ENCODE peak calls at places on chromosomes 4 and X, in four cellular contexts. W is suprapubic skin, J is stomach, S is endothelial cell of umbilical vein. L is an unnamed sample.

GRCh38 chr4:175422331-175422730 is 389.7 kb downstream of the GPM6A start:
- DNase-seq in W (no peak), J (no peak), S (no peak), L (no peak)

GRCh38 chr4:145814246-145814645 is 124.4 kb downstream of the ZNF827 start:
- DNase-seq in W (no peak), J (no peak), S (no peak), L (no peak)

GRCh38 chr4:108370291-108370690 is 201.6 kb upstream of the LEF1 start:
- DNase-seq in W (no peak), J (no peak), S (no peak), L (no peak)

GRCh38 chr4:185142563-185142910 is 529 bp upstream of the SLC25A4 start:
- DNase-seq in W (no peak), J (no peak), S (no peak), L (no peak)

GRCh38 chr4:145299380-145300076 is 119.1 kb upstream of the OTUD4 start:
- DNase-seq in W (no peak), J (no peak), S (no peak), L (no peak)

GRCh38 chrX:108439434-108439883 is at the start of gene COL4A5:
- DNase-seq in W (no peak), J (peak), S (peak), L (peak)

GRCh38 chrX:12065251-12065650 is 73.0 kb upstream of the FRMPD4 start:
- DNase-seq in W (no peak), J (no peak), S (peak), L (no peak)

GRCh38 chr4:79148369-79148768 is 177.5 kb downstream of the NAA11 start:
- DNase-seq in W (no peak), J (no peak), S (no peak), L (no peak)

GRCh38 chr4:101954351-101954750 is 163.8 kb downstream of the BANK1 start:
- DNase-seq in W (no peak), J (no peak), S (peak), L (no peak)

GRCh38 chrX:103585421-103586313 is at the start of gene TCEAL4:
- DNase-seq in W (peak), J (peak), S (peak), L (peak)

GRCh38 chr4:189022441-189023035 is 883.3 kb downstream of the TRIML1 start:
- DNase-seq in W (no peak), J (no peak), S (no peak), L (no peak)

GRCh38 chr4:164224871-164225270 is 529.1 kb upstream of the SMIM31 start:
- DNase-seq in W (no peak), J (no peak), S (no peak), L (no peak)

GRCh38 chr4:11741190-11741652 is 312.5 kb upstream of the HS3ST1 start:
- DNase-seq in W (no peak), J (no peak), S (peak), L (no peak)

GRCh38 chrX:4656419-4656818 is 943.0 kb upstream of the PRKX start:
- DNase-seq in W (no peak), J (peak), S (no peak), L (no peak)

GRCh38 chr4:182916483-182917181 is 554 bp downstream of the DCTD start:
- DNase-seq in W (peak), J (peak), S (peak), L (peak)
- TF ChIP-seq POLR2A in W (no peak), J (no peak), S (no peak), L (no peak)

GRCh38 chr4:169773889-169774288 is 16.1 kb upstream of the HPF1 start:
- DNase-seq in W (no peak), J (no peak), S (no peak), L (no peak)

GRCh38 chr4:169770411-169770810 is 12.7 kb upstream of the HPF1 start:
- DNase-seq in W (no peak), J (no peak), S (no peak), L (no peak)

GRCh38 chr4:169774466-169775445 is 17.0 kb upstream of the HPF1 start:
- DNase-seq in W (no peak), J (no peak), S (peak), L (no peak)
- TF ChIP-seq CTCF in W (no peak), J (no peak), S (peak), L (no peak)

DNA sequence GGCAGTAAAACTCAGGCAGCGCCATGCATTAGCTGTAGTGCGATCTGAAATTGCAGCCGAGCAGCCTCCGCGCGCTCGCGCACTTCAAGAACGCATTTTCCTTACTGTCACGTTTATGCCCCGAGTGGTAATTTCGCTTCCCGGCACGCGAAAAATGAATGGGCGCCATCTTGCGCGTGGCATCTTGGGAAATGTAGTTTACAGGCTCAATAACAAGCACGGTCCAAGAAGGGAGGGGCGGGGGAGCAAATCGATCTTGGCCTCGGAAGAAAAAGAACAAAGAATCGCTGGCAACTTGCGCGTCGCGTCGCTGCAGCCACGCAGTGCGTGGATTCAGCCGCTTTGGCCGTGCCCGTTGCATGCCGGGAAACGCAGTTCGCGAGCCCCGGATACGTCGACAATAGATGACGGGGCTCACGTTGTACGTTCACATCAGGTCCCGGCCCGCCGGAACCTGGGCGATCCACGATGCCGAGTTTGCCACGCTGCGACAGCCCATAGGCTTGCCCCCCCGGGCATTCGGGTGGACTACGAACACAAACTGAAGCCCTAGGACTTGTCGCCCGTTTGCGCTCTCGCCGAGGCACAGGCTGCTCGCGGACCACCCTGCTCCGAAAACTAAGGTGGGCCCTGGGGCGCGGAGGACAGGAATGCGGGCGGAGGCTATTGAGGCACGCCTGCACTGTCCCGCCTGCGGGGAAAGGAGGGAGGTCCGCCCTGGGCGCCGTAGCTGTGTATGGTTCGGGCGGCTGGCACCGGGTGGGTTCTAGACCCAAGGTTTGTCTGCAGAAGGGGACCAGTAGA is at the start of gene FTSJ1:
- DNase-seq in W (peak), J (peak), S (peak), L (peak)
- TF ChIP-seq POLR2A in W (no peak), J (no peak), S (peak), L (no peak)

DNA sequence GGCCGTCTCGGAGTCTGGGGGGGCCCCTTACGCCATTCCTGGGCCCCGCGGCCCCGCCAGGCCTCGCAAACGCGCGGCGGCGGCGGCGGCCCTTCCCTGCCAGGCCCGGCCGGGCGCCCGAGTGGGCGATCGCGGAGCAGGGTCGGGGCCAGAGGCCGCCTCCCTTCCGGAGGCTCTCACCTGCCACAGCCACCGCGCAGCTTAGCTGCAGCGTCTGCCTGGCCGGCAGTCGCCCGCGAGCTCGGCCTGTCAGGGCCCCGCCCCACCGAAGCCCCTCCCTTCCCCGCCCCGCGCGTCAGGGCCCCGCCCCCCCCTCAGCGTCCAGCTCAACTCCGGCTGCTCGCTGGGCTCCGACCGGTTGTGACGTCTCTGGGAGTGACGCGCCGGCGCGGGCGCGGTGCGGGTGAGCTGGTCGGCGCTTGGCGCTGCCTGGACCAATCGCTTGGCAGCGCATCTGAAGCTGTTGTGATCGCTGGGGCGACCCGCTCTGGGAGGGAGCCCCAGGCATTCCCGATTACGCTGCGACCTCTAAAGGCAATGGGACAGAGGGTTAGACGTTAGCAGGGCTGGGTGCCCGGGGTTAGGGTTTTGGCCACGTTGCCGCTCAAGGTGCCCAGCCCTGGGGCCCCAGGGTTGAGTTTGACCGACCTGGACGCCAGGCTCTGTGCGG is at the start of gene SLC10A3:
- DNase-seq in W (peak), J (peak), S (peak), L (peak)
- TF ChIP-seq CTCF in W (no peak), J (no peak), S (no peak), L (no peak)

GRCh38 chr4:125707397-125707796 is 392.6 kb downstream of the FAT4 start:
- DNase-seq in W (no peak), J (no peak), S (no peak), L (no peak)

GRCh38 chr4:125714845-125715244 is 400.1 kb downstream of the FAT4 start:
- DNase-seq in W (no peak), J (no peak), S (no peak), L (no peak)

GRCh38 chr4:125705681-125706080 is 390.9 kb downstream of the FAT4 start:
- DNase-seq in W (no peak), J (no peak), S (peak), L (no peak)

GRCh38 chr4:125710766-125711165 is 396.0 kb downstream of the FAT4 start:
- DNase-seq in W (no peak), J (no peak), S (no peak), L (no peak)
- TF ChIP-seq POLR2A in W (no peak), J (no peak), S (no peak), L (no peak)

GRCh38 chrX:23754664-23755063 is 11.6 kb upstream of the ACOT9 start:
- DNase-seq in W (no peak), J (no peak), S (no peak), L (no peak)

GRCh38 chrX:23752740-23753435 is 9.8 kb upstream of the ACOT9 start:
- DNase-seq in W (no peak), J (no peak), S (peak), L (no peak)

DNA sequence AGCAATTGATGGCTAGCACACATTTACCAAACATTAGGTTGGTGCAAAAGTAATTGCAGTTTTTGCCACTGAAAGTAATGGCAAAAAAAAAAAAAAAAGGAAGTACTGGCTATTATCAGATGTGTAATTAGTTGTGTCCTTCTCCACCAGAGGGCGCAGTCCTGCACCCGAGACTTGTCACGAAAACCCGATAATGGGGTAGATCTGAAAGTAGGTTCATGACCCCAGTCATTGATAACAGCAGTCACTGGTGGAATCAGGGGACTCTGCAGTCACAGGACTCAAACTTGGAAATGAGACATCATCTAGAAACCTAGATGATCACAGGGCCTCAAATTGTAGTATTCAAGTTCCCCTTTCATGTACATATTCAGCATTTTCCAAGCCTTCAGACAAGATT is 13.1 kb upstream of the ACOT9 start:
- DNase-seq in W (no peak), J (peak), S (peak), L (peak)
- TF ChIP-seq CTCF in W (peak), J (no peak), S (peak), L (no peak)

GRCh38 chrX:154545673-154546274 is 872 bp downstream of the G6PD start:
- DNase-seq in W (no peak), J (no peak), S (no peak), L (no peak)

GRCh38 chrX:154549766-154550165 is 2.3 kb downstream of the IKBKG start:
- DNase-seq in W (no peak), J (no peak), S (no peak), L (no peak)

GRCh38 chrX:154546354-154547244 is at the start of gene G6PD:
- DNase-seq in W (peak), J (peak), S (peak), L (no peak)

GRCh38 chrX:154548028-154548316 is 552 bp downstream of the IKBKG start:
- DNase-seq in W (no peak), J (no peak), S (no peak), L (no peak)

DNA sequence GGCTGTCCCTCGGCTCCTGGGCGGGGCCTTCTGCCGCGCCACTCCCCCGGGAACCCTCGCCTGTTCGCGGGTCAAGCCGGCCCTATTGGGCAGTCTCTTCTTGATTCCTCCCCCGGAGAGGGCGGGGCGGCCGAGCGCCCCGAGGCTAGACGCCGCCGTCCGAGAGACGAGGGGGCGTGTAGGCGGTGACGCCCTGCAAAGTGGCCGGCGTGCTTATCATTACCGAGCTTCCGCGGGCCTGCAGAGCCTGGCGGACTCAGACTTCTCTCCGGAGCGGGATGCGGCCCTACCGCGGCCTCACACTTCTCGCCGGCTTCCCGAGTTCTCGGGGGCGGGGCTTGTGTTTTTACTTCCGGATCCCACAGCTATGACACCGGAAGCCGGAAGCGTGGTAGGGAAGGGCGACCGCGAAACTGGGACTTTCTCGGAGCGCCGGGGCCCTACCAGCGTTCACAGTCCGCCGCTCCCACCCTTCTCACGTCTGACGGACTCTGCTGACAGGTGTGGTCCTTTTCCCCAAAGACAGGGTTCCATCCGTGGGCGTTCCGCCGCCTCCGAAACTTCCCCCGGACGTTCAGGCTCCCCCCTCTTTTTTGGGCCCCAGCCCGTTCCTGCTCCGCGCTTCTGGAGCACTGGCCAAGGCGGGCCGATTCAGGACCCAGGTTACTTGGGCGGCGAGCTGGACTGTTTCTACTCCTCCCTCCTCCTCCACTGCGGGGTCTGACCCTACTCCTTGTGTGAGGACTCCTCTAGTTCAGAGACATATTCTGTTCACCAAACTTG is at the start of gene IKBKG:
- DNase-seq in W (peak), J (peak), S (peak), L (peak)
- TF ChIP-seq POLR2A in W (no peak), J (no peak), S (no peak), L (no peak)

L was measured in lower leg skin.